ENCODE peak calls at places on chromosomes 2 and 18, in eight cellular contexts. One of them, this sample, is unnamed. For H3K27me3, the result is how much of the 10 kb centered on the place peaks cover.

GRCh38 chr2:241857041-241857541 is 1.6 kb downstream of the PDCD1 start:
- DNase-seq in psoas muscle: no peak
- DNase-seq in colonic mucosa: no peak
- DNase-seq in upper lobe of right lung: peak
- DNase-seq in left lung: peak
- DNase-seq in IMR-90: no peak
- DNase-seq in body of pancreas: no peak
- DNase-seq in PC-9: no peak
- DNase-seq in this sample: no peak

GRCh38 chr2:3126171-3126685 is 251.4 kb downstream of the EIPR1 start:
- DNase-seq in left lung: no peak
- DNase-seq in psoas muscle: no peak
- DNase-seq in body of pancreas: no peak
- DNase-seq in colonic mucosa: no peak
- DNase-seq in upper lobe of right lung: peak
- DNase-seq in IMR-90: no peak
- DNase-seq in PC-9: no peak
- DNase-seq in this sample: no peak

GRCh38 chr2:164922119-164922518 is 33.2 kb downstream of the SLC38A11 start:
- DNase-seq in psoas muscle: no peak
- DNase-seq in upper lobe of right lung: no peak
- DNase-seq in body of pancreas: no peak
- DNase-seq in PC-9: no peak
- DNase-seq in IMR-90: peak
- DNase-seq in colonic mucosa: no peak
- DNase-seq in left lung: no peak
- DNase-seq in this sample: no peak

GRCh38 chr2:9199716-9200633 is 6.6 kb upstream of the ASAP2 start:
- DNase-seq in IMR-90: peak
- DNase-seq in PC-9: no peak
- DNase-seq in left lung: no peak
- DNase-seq in colonic mucosa: no peak
- DNase-seq in upper lobe of right lung: no peak
- DNase-seq in body of pancreas: no peak
- DNase-seq in psoas muscle: no peak
- DNase-seq in this sample: peak

GRCh38 chr2:31334311-31335026 is 80.1 kb downstream of the XDH start:
- DNase-seq in PC-9: peak
- DNase-seq in upper lobe of right lung: no peak
- DNase-seq in body of pancreas: no peak
- DNase-seq in IMR-90: peak
- DNase-seq in left lung: no peak
- DNase-seq in colonic mucosa: no peak
- DNase-seq in psoas muscle: no peak
- DNase-seq in this sample: peak

GRCh38 chr18:13612111-13612997 is 114.0 kb downstream of the FAM210A start:
- DNase-seq in psoas muscle: no peak
- DNase-seq in upper lobe of right lung: no peak
- DNase-seq in colonic mucosa: peak
- DNase-seq in IMR-90: no peak
- DNase-seq in PC-9: no peak
- DNase-seq in body of pancreas: no peak
- DNase-seq in left lung: no peak
- DNase-seq in this sample: peak

GRCh38 chr18:36315736-36316135 is 18.2 kb downstream of the FHOD3 start:
- DNase-seq in colonic mucosa: no peak
- DNase-seq in body of pancreas: no peak
- DNase-seq in left lung: no peak
- DNase-seq in psoas muscle: no peak
- DNase-seq in PC-9: no peak
- DNase-seq in upper lobe of right lung: no peak
- DNase-seq in IMR-90: peak
- DNase-seq in this sample: peak

GRCh38 chr2:112055833-112056625 is 960 bp downstream of the TMEM87B start:
- DNase-seq in left lung: no peak
- DNase-seq in upper lobe of right lung: peak
- DNase-seq in IMR-90: peak
- DNase-seq in colonic mucosa: peak
- DNase-seq in psoas muscle: peak
- DNase-seq in PC-9: peak
- DNase-seq in body of pancreas: peak
- DNase-seq in this sample: peak

GRCh38 chr2:128365217-128365905 is 46.7 kb upstream of the HS6ST1 start:
- DNase-seq in PC-9: no peak
- DNase-seq in left lung: no peak
- DNase-seq in upper lobe of right lung: peak
- DNase-seq in psoas muscle: peak
- DNase-seq in colonic mucosa: no peak
- DNase-seq in body of pancreas: no peak
- DNase-seq in IMR-90: peak
- DNase-seq in this sample: no peak

GRCh38 chr2:41947701-41948396 is 100.0 kb upstream of the PKDCC start:
- DNase-seq in psoas muscle: no peak
- DNase-seq in PC-9: no peak
- DNase-seq in left lung: no peak
- DNase-seq in colonic mucosa: no peak
- DNase-seq in IMR-90: no peak
- DNase-seq in body of pancreas: no peak
- DNase-seq in upper lobe of right lung: no peak
- DNase-seq in this sample: no peak

GRCh38 chr2:1626271-1626681 is 118.0 kb downstream of the PXDN start:
- DNase-seq in PC-9: peak
- DNase-seq in upper lobe of right lung: peak
- DNase-seq in body of pancreas: no peak
- DNase-seq in colonic mucosa: no peak
- DNase-seq in left lung: peak
- DNase-seq in psoas muscle: no peak
- DNase-seq in IMR-90: no peak
- DNase-seq in this sample: no peak

GRCh38 chr2:202221873-202222272 is 16.5 kb downstream of the SUMO1 start:
- DNase-seq in left lung: no peak
- DNase-seq in colonic mucosa: no peak
- DNase-seq in psoas muscle: no peak
- DNase-seq in upper lobe of right lung: no peak
- DNase-seq in body of pancreas: no peak
- DNase-seq in PC-9: no peak
- DNase-seq in IMR-90: peak
- DNase-seq in this sample: no peak

GRCh38 chr2:231928481-231928880 is 2.3 kb upstream of the NPPC start:
- DNase-seq in IMR-90: no peak
- DNase-seq in PC-9: no peak
- DNase-seq in upper lobe of right lung: peak
- DNase-seq in psoas muscle: no peak
- DNase-seq in left lung: no peak
- DNase-seq in body of pancreas: no peak
- DNase-seq in colonic mucosa: peak
- DNase-seq in this sample: peak

GRCh38 chr2:105443610-105444598 is 45.1 kb upstream of the FHL2 start:
- DNase-seq in left lung: no peak
- DNase-seq in IMR-90: peak
- DNase-seq in body of pancreas: no peak
- DNase-seq in psoas muscle: no peak
- DNase-seq in upper lobe of right lung: no peak
- DNase-seq in PC-9: peak
- DNase-seq in colonic mucosa: no peak
- DNase-seq in this sample: peak

DNA sequence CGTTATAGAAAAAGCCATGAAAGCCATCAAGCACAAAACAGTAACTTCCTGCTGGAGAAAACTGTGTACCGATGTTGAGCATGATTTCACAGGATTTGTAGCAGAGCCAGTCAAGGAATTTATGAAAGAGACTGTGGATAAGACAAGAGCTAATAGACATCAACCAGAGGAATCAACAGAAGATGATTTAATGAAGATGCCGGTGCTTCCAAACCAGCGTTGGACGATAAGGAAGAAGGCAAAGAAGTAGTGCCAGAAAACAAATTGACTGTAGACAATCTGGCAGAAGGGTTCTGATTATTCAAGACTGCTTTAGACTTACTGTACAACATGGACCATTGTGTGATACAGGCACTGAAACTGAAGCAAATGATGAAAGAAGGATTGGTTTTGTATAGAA is 49.5 kb upstream of the GAREM2 start:
- DNase-seq in left lung: no peak
- DNase-seq in colonic mucosa: no peak
- DNase-seq in IMR-90: no peak
- DNase-seq in body of pancreas: no peak
- DNase-seq in psoas muscle: no peak
- DNase-seq in PC-9: no peak
- DNase-seq in upper lobe of right lung: no peak
- DNase-seq in this sample: no peak
- H3K27ac ChIP-seq in left lung: no peak
- H3K27ac ChIP-seq in colonic mucosa: no peak
- H3K27ac ChIP-seq in IMR-90: no peak
- H3K27ac ChIP-seq in body of pancreas: no peak
- H3K27ac ChIP-seq in psoas muscle: peak
- H3K27ac ChIP-seq in PC-9: no peak
- H3K27ac ChIP-seq in upper lobe of right lung: no peak
- H3K27ac ChIP-seq in this sample: peak

DNA sequence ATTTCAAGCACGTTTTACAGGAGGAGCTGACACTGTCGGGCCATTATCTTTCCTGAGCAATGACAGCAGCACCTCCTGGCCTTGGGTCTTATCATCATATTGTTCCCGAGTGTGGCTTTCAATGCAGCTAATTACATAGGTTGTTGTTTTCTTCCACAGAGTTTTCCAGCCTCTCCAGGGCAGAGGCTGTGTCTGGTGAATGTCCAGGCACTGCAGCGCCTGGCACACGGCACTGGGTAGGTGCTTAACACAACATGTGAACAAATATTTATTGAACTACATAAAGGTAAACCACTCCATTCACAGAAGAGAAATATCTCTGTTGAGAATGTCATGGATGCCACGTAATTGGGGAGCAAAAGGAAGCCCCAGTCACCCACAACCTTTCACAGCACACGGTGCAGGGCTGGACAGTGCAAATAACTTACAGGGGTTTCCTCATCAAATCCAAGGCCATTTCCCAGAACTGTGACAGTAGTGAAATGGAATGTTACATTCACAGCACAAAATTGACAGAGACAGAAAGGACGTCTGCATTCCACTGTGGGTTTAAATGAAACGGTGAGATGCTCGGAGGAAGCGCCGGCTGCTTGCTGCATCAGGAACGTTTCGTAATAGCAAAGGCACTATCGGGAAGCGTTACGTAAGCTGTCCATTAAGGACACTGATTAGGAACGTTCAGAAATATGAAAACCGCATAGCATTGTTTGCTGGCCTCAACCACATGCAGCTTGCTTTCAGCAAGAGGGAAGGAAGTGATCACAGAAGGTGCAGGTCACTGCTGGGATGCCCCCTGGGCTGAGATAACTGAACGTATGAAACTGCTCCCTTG is 6.4 kb upstream of the KCNG2 start:
- DNase-seq in colonic mucosa: no peak
- DNase-seq in body of pancreas: peak
- DNase-seq in upper lobe of right lung: peak
- DNase-seq in IMR-90: peak
- DNase-seq in PC-9: peak
- DNase-seq in left lung: peak
- DNase-seq in psoas muscle: peak
- DNase-seq in this sample: peak
- H3K27me3 ChIP-seq in colonic mucosa: under half
- H3K27me3 ChIP-seq in body of pancreas: under half
- H3K27me3 ChIP-seq in upper lobe of right lung: under half
- H3K27me3 ChIP-seq in IMR-90: under half
- H3K27me3 ChIP-seq in PC-9: under half
- H3K27me3 ChIP-seq in left lung: half or more
- H3K27me3 ChIP-seq in psoas muscle: under half
- H3K27me3 ChIP-seq in this sample: under half

GRCh38 chr2:74119912-74120825 is 27.5 kb downstream of the BOLA3 start:
- DNase-seq in body of pancreas: peak
- DNase-seq in upper lobe of right lung: peak
- DNase-seq in psoas muscle: peak
- DNase-seq in IMR-90: peak
- DNase-seq in PC-9: peak
- DNase-seq in colonic mucosa: peak
- DNase-seq in left lung: peak
- DNase-seq in this sample: peak
- TF ChIP-seq CTCF in body of pancreas: peak
- TF ChIP-seq CTCF in upper lobe of right lung: peak
- TF ChIP-seq CTCF in psoas muscle: peak
- TF ChIP-seq CTCF in IMR-90: peak
- TF ChIP-seq CTCF in PC-9: peak
- TF ChIP-seq CTCF in colonic mucosa: peak
- TF ChIP-seq CTCF in left lung: peak
- TF ChIP-seq CTCF in this sample: peak

GRCh38 chr2:196108604-196109003 is 40.0 kb upstream of the DNAH7 start:
- DNase-seq in body of pancreas: no peak
- DNase-seq in left lung: no peak
- DNase-seq in upper lobe of right lung: no peak
- DNase-seq in psoas muscle: no peak
- DNase-seq in PC-9: no peak
- DNase-seq in IMR-90: no peak
- DNase-seq in colonic mucosa: no peak
- DNase-seq in this sample: no peak

GRCh38 chr2:196113061-196113974 is 44.7 kb upstream of the DNAH7 start:
- DNase-seq in psoas muscle: no peak
- DNase-seq in IMR-90: peak
- DNase-seq in left lung: no peak
- DNase-seq in PC-9: no peak
- DNase-seq in body of pancreas: no peak
- DNase-seq in colonic mucosa: no peak
- DNase-seq in upper lobe of right lung: no peak
- DNase-seq in this sample: no peak

GRCh38 chr2:196112408-196113039 is 43.9 kb upstream of the DNAH7 start:
- DNase-seq in body of pancreas: no peak
- DNase-seq in PC-9: peak
- DNase-seq in upper lobe of right lung: no peak
- DNase-seq in IMR-90: peak
- DNase-seq in colonic mucosa: no peak
- DNase-seq in left lung: no peak
- DNase-seq in psoas muscle: no peak
- DNase-seq in this sample: no peak
- H3K27ac ChIP-seq in body of pancreas: no peak
- H3K27ac ChIP-seq in PC-9: no peak
- H3K27ac ChIP-seq in upper lobe of right lung: no peak
- H3K27ac ChIP-seq in IMR-90: no peak
- H3K27ac ChIP-seq in colonic mucosa: no peak
- H3K27ac ChIP-seq in left lung: no peak
- H3K27ac ChIP-seq in psoas muscle: peak
- H3K27ac ChIP-seq in this sample: peak